ENCODE peak calls at places on chromosomes 16 and 17, in five cellular contexts. X is fibroblast of lung; Y is stimulated activated CD8-positive, alpha-beta memory T cell treated with anti-CD3 and anti-CD28 coated beads, Interleukin-4, amount 100 ng/mL, for 1 hour; I is NCI-H1694; V is HEK293T. N is an unnamed sample.

GRCh38 chr17:76272541-76273434 is 7.6 kb downstream of the UBALD2 start:
- DNase-seq in X (no peak), Y (no peak), I (no peak), V (no peak), N (no peak)

GRCh38 chr16:51553910-51554309 is 402.8 kb upstream of the SALL1 start:
- DNase-seq in X (no peak), Y (no peak), I (no peak), V (no peak), N (no peak)

GRCh38 chr17:38982858-38983746 is 15.9 kb upstream of the FBXO47 start:
- DNase-seq in X (peak; percentile 58), Y (no peak), I (peak; percentile 86), V (peak; percentile 44), N (peak; percentile 52)

GRCh38 chr17:5785867-5786509 is 201.7 kb upstream of the NLRP1 start:
- DNase-seq in X (peak; percentile 66), Y (no peak), I (no peak), V (no peak), N (no peak)

GRCh38 chr16:57051696-57052228 is 40.6 kb upstream of the CPNE2 start:
- DNase-seq in X (no peak), Y (no peak), I (no peak), V (no peak), N (no peak)

GRCh38 chr17:76881408-76881807 is 13.2 kb downstream of the MGAT5B start:
- DNase-seq in X (no peak), Y (no peak), I (no peak), V (no peak), N (no peak)

GRCh38 chr16:64952177-64952576 is 169.7 kb downstream of the CDH11 start:
- DNase-seq in X (peak; percentile 94), Y (no peak), I (no peak), V (no peak), N (no peak)

GRCh38 chr16:31354394-31355291 is at the start of gene ITGAX:
- DNase-seq in X (peak; percentile 3), Y (no peak), I (no peak), V (no peak), N (no peak)

GRCh38 chr16:13611596-13611995 is 308.4 kb upstream of the ERCC4 start:
- DNase-seq in X (no peak), Y (no peak), I (no peak), V (no peak), N (no peak)

GRCh38 chr17:11430766-11431165 is 167.5 kb upstream of the DNAH9 start:
- DNase-seq in X (no peak), Y (no peak), I (no peak), V (no peak), N (no peak)

GRCh38 chr17:7323731-7324437 is 5.3 kb downstream of the NEURL4 start:
- DNase-seq in X (no peak), Y (peak; percentile 41), I (peak; percentile 53), V (peak; percentile 75), N (no peak)

GRCh38 chr17:4436381-4436780 is 2.6 kb downstream of the SPNS3 start:
- DNase-seq in X (no peak), Y (no peak), I (no peak), V (no peak), N (no peak)

N was measured in NCI-H524.